ENCODE peak calls at places on chromosomes 4 and X, in ten cellular contexts. One of them, this sample, is unnamed.

GRCh38 chr4:184293552-184293951 is 75.9 kb upstream of the ENPP6 start:
- DNase-seq in breast epithelium: no peak
- DNase-seq in dorsolateral prefrontal cortex: no peak
- DNase-seq in AG04450: no peak
- DNase-seq in right atrium auricular region: peak
- DNase-seq in sigmoid colon: no peak
- DNase-seq in lower lobe of right lung: no peak
- DNase-seq in tibial artery: no peak
- DNase-seq in suprapubic skin: no peak
- DNase-seq in cardiac muscle cell: peak
- DNase-seq in this sample: no peak

GRCh38 chr4:53777244-53777984 is 186.1 kb upstream of the LNX1 start:
- DNase-seq in right atrium auricular region: no peak
- DNase-seq in AG04450: peak
- DNase-seq in suprapubic skin: no peak
- DNase-seq in tibial artery: no peak
- DNase-seq in lower lobe of right lung: no peak
- DNase-seq in dorsolateral prefrontal cortex: no peak
- DNase-seq in breast epithelium: no peak
- DNase-seq in cardiac muscle cell: peak
- DNase-seq in sigmoid colon: no peak
- DNase-seq in this sample: no peak

GRCh38 chr4:149638073-149638472 is 177.6 kb downstream of the IQCM start:
- DNase-seq in AG04450: no peak
- DNase-seq in cardiac muscle cell: no peak
- DNase-seq in suprapubic skin: no peak
- DNase-seq in breast epithelium: no peak
- DNase-seq in tibial artery: no peak
- DNase-seq in right atrium auricular region: no peak
- DNase-seq in lower lobe of right lung: no peak
- DNase-seq in sigmoid colon: no peak
- DNase-seq in dorsolateral prefrontal cortex: no peak
- DNase-seq in this sample: no peak

GRCh38 chr4:71156616-71157015 is 163.2 kb downstream of the DCK start:
- DNase-seq in tibial artery: no peak
- DNase-seq in suprapubic skin: no peak
- DNase-seq in AG04450: no peak
- DNase-seq in dorsolateral prefrontal cortex: no peak
- DNase-seq in sigmoid colon: no peak
- DNase-seq in cardiac muscle cell: peak
- DNase-seq in lower lobe of right lung: no peak
- DNase-seq in breast epithelium: no peak
- DNase-seq in right atrium auricular region: no peak
- DNase-seq in this sample: no peak

GRCh38 chrX:6149231-6149870 is 79.3 kb downstream of the NLGN4X start:
- DNase-seq in tibial artery: no peak
- DNase-seq in sigmoid colon: no peak
- DNase-seq in lower lobe of right lung: no peak
- DNase-seq in AG04450: no peak
- DNase-seq in right atrium auricular region: no peak
- DNase-seq in breast epithelium: no peak
- DNase-seq in cardiac muscle cell: no peak
- DNase-seq in dorsolateral prefrontal cortex: no peak
- DNase-seq in suprapubic skin: no peak
- DNase-seq in this sample: no peak

GRCh38 chr4:7868430-7868775 is 71.3 kb downstream of the AFAP1 start:
- DNase-seq in breast epithelium: no peak
- DNase-seq in AG04450: no peak
- DNase-seq in suprapubic skin: no peak
- DNase-seq in right atrium auricular region: no peak
- DNase-seq in cardiac muscle cell: no peak
- DNase-seq in tibial artery: no peak
- DNase-seq in lower lobe of right lung: no peak
- DNase-seq in dorsolateral prefrontal cortex: no peak
- DNase-seq in sigmoid colon: peak
- DNase-seq in this sample: no peak

GRCh38 chrX:138929905-138930304 is 218.4 kb upstream of the FGF13 start:
- DNase-seq in breast epithelium: no peak
- DNase-seq in tibial artery: no peak
- DNase-seq in cardiac muscle cell: no peak
- DNase-seq in lower lobe of right lung: no peak
- DNase-seq in sigmoid colon: no peak
- DNase-seq in dorsolateral prefrontal cortex: no peak
- DNase-seq in AG04450: no peak
- DNase-seq in right atrium auricular region: no peak
- DNase-seq in suprapubic skin: no peak
- DNase-seq in this sample: no peak

GRCh38 chrX:46587158-46587557 is 13.6 kb downstream of the CHST7 start:
- DNase-seq in cardiac muscle cell: peak
- DNase-seq in lower lobe of right lung: no peak
- DNase-seq in breast epithelium: no peak
- DNase-seq in tibial artery: no peak
- DNase-seq in suprapubic skin: no peak
- DNase-seq in dorsolateral prefrontal cortex: no peak
- DNase-seq in AG04450: no peak
- DNase-seq in right atrium auricular region: no peak
- DNase-seq in sigmoid colon: no peak
- DNase-seq in this sample: no peak

GRCh38 chrX:119784747-119785446 is 6.5 kb downstream of the RPL39 start:
- DNase-seq in lower lobe of right lung: no peak
- DNase-seq in AG04450: no peak
- DNase-seq in cardiac muscle cell: peak
- DNase-seq in dorsolateral prefrontal cortex: no peak
- DNase-seq in right atrium auricular region: no peak
- DNase-seq in breast epithelium: no peak
- DNase-seq in suprapubic skin: no peak
- DNase-seq in sigmoid colon: no peak
- DNase-seq in tibial artery: no peak
- DNase-seq in this sample: no peak

GRCh38 chr4:104677122-104677521 is 182.4 kb upstream of the CXXC4 start:
- DNase-seq in lower lobe of right lung: no peak
- DNase-seq in AG04450: no peak
- DNase-seq in cardiac muscle cell: no peak
- DNase-seq in suprapubic skin: no peak
- DNase-seq in breast epithelium: no peak
- DNase-seq in dorsolateral prefrontal cortex: no peak
- DNase-seq in right atrium auricular region: no peak
- DNase-seq in sigmoid colon: no peak
- DNase-seq in tibial artery: no peak
- DNase-seq in this sample: no peak

GRCh38 chr4:118968006-118968405 is 79.4 kb downstream of the SYNPO2 start:
- DNase-seq in AG04450: no peak
- DNase-seq in tibial artery: peak
- DNase-seq in right atrium auricular region: peak
- DNase-seq in dorsolateral prefrontal cortex: no peak
- DNase-seq in cardiac muscle cell: peak
- DNase-seq in breast epithelium: no peak
- DNase-seq in suprapubic skin: no peak
- DNase-seq in lower lobe of right lung: peak
- DNase-seq in sigmoid colon: peak
- DNase-seq in this sample: peak

GRCh38 chr4:7191546-7192251 is 639 bp upstream of the SORCS2 start:
- DNase-seq in cardiac muscle cell: no peak
- DNase-seq in AG04450: no peak
- DNase-seq in lower lobe of right lung: peak
- DNase-seq in sigmoid colon: peak
- DNase-seq in breast epithelium: peak
- DNase-seq in right atrium auricular region: no peak
- DNase-seq in tibial artery: peak
- DNase-seq in suprapubic skin: peak
- DNase-seq in dorsolateral prefrontal cortex: peak
- DNase-seq in this sample: peak

GRCh38 chr4:5500165-5500564 is 208.2 kb downstream of the EVC2 start:
- DNase-seq in breast epithelium: no peak
- DNase-seq in dorsolateral prefrontal cortex: no peak
- DNase-seq in cardiac muscle cell: peak
- DNase-seq in tibial artery: no peak
- DNase-seq in AG04450: no peak
- DNase-seq in right atrium auricular region: no peak
- DNase-seq in suprapubic skin: no peak
- DNase-seq in sigmoid colon: no peak
- DNase-seq in lower lobe of right lung: no peak
- DNase-seq in this sample: no peak

GRCh38 chr4:100288167-100288566 is 97.9 kb upstream of the DDIT4L start:
- DNase-seq in cardiac muscle cell: peak
- DNase-seq in dorsolateral prefrontal cortex: no peak
- DNase-seq in sigmoid colon: no peak
- DNase-seq in breast epithelium: no peak
- DNase-seq in right atrium auricular region: no peak
- DNase-seq in lower lobe of right lung: no peak
- DNase-seq in AG04450: no peak
- DNase-seq in tibial artery: no peak
- DNase-seq in suprapubic skin: no peak
- DNase-seq in this sample: no peak

DNA sequence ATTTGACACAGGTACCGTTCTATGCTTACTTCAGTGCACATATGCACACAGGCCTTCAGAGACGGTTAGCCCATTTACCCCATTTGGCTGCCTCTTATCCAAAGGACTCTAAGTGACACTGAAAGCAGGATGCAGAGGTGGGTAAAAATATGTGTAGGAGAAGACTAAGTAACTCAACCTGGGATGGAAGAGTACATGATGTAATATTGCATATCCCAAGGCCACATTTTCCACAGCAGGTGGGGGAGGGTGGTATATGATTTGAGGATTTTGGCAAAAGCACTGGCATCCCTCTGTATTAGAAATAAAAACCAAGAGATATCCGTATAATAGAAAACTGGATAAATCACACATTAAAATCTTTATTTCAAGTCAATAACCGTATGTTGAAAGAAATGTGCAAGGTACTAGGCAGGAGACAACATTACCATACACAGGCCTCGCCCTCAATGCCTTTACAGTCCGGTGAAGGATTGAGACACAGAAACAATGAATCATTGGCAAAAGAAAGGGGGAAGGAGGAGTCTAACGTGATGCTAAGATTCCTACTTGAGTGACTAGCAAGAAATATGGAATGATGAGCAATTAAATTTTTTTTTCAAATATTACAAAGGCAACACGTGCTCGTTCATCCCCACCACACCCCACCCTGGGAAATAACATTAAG is 161.0 kb upstream of the RASGEF1B start:
- DNase-seq in dorsolateral prefrontal cortex: no peak
- DNase-seq in cardiac muscle cell: peak
- DNase-seq in suprapubic skin: no peak
- DNase-seq in AG04450: no peak
- DNase-seq in right atrium auricular region: no peak
- DNase-seq in breast epithelium: no peak
- DNase-seq in sigmoid colon: no peak
- DNase-seq in tibial artery: no peak
- DNase-seq in lower lobe of right lung: no peak
- DNase-seq in this sample: no peak
- H3K27ac ChIP-seq in dorsolateral prefrontal cortex: no peak
- H3K27ac ChIP-seq in cardiac muscle cell: no peak
- H3K27ac ChIP-seq in suprapubic skin: peak
- H3K27ac ChIP-seq in AG04450: no peak
- H3K27ac ChIP-seq in right atrium auricular region: no peak
- H3K27ac ChIP-seq in breast epithelium: no peak
- H3K27ac ChIP-seq in sigmoid colon: no peak
- H3K27ac ChIP-seq in tibial artery: no peak
- H3K27ac ChIP-seq in lower lobe of right lung: no peak
- H3K27ac ChIP-seq in this sample: no peak

GRCh38 chrX:107541244-107541643 is 87.1 kb upstream of the PRPS1 start:
- DNase-seq in dorsolateral prefrontal cortex: no peak
- DNase-seq in suprapubic skin: no peak
- DNase-seq in right atrium auricular region: no peak
- DNase-seq in tibial artery: no peak
- DNase-seq in breast epithelium: no peak
- DNase-seq in lower lobe of right lung: no peak
- DNase-seq in AG04450: no peak
- DNase-seq in sigmoid colon: no peak
- DNase-seq in cardiac muscle cell: no peak
- DNase-seq in this sample: no peak

GRCh38 chrX:107547621-107548020 is 80.7 kb upstream of the PRPS1 start:
- DNase-seq in suprapubic skin: no peak
- DNase-seq in right atrium auricular region: no peak
- DNase-seq in sigmoid colon: no peak
- DNase-seq in lower lobe of right lung: no peak
- DNase-seq in AG04450: no peak
- DNase-seq in breast epithelium: no peak
- DNase-seq in cardiac muscle cell: no peak
- DNase-seq in dorsolateral prefrontal cortex: no peak
- DNase-seq in tibial artery: no peak
- DNase-seq in this sample: no peak

GRCh38 chrX:107537815-107538214 is 88.4 kb downstream of the FRMPD3 start:
- DNase-seq in lower lobe of right lung: no peak
- DNase-seq in sigmoid colon: no peak
- DNase-seq in AG04450: no peak
- DNase-seq in breast epithelium: no peak
- DNase-seq in right atrium auricular region: no peak
- DNase-seq in cardiac muscle cell: peak
- DNase-seq in tibial artery: no peak
- DNase-seq in dorsolateral prefrontal cortex: no peak
- DNase-seq in suprapubic skin: no peak
- DNase-seq in this sample: no peak

GRCh38 chrX:107542500-107542899 is 85.8 kb upstream of the PRPS1 start:
- DNase-seq in AG04450: no peak
- DNase-seq in right atrium auricular region: no peak
- DNase-seq in tibial artery: no peak
- DNase-seq in suprapubic skin: no peak
- DNase-seq in breast epithelium: no peak
- DNase-seq in dorsolateral prefrontal cortex: no peak
- DNase-seq in lower lobe of right lung: no peak
- DNase-seq in cardiac muscle cell: peak
- DNase-seq in sigmoid colon: no peak
- DNase-seq in this sample: no peak
- TF ChIP-seq CTCF in AG04450: peak
- TF ChIP-seq CTCF in right atrium auricular region: no peak
- TF ChIP-seq CTCF in tibial artery: no peak
- TF ChIP-seq CTCF in suprapubic skin: no peak
- TF ChIP-seq CTCF in breast epithelium: no peak
- TF ChIP-seq CTCF in dorsolateral prefrontal cortex: peak
- TF ChIP-seq CTCF in lower lobe of right lung: no peak
- TF ChIP-seq CTCF in cardiac muscle cell: peak
- TF ChIP-seq CTCF in sigmoid colon: no peak
- TF ChIP-seq CTCF in this sample: no peak

DNA sequence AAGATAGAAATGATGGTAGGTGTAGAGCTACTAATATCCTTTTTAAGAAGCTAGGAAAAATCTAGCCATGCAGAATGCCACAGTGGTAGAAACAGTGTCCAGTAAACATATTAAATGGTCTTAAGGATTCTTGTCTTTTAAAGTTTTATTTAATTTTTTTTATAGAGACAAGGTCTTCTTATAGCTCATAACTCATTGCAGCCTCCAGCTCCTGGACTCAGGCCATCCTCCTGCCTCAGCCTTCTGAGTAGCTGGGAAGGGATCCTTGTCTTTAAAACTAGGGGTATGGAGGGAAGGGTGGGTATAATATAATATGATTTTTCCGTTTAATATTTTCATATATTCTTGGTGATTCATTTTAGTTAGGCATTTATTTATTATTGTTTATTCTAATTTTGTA is 3.8 kb downstream of the TMEM165 start:
- DNase-seq in tibial artery: no peak
- DNase-seq in breast epithelium: no peak
- DNase-seq in dorsolateral prefrontal cortex: no peak
- DNase-seq in suprapubic skin: no peak
- DNase-seq in cardiac muscle cell: no peak
- DNase-seq in lower lobe of right lung: no peak
- DNase-seq in right atrium auricular region: no peak
- DNase-seq in AG04450: no peak
- DNase-seq in sigmoid colon: no peak
- DNase-seq in this sample: no peak
- H3K27ac ChIP-seq in tibial artery: peak
- H3K27ac ChIP-seq in breast epithelium: peak
- H3K27ac ChIP-seq in dorsolateral prefrontal cortex: peak
- H3K27ac ChIP-seq in suprapubic skin: no peak
- H3K27ac ChIP-seq in cardiac muscle cell: no peak
- H3K27ac ChIP-seq in lower lobe of right lung: no peak
- H3K27ac ChIP-seq in right atrium auricular region: no peak
- H3K27ac ChIP-seq in AG04450: no peak
- H3K27ac ChIP-seq in sigmoid colon: peak
- H3K27ac ChIP-seq in this sample: peak

GRCh38 chr4:161952382-161952781 is 211.4 kb downstream of the FSTL5 start:
- DNase-seq in tibial artery: no peak
- DNase-seq in breast epithelium: no peak
- DNase-seq in sigmoid colon: no peak
- DNase-seq in dorsolateral prefrontal cortex: no peak
- DNase-seq in suprapubic skin: no peak
- DNase-seq in lower lobe of right lung: no peak
- DNase-seq in right atrium auricular region: no peak
- DNase-seq in AG04450: no peak
- DNase-seq in cardiac muscle cell: peak
- DNase-seq in this sample: no peak
- TF ChIP-seq CTCF in tibial artery: no peak
- TF ChIP-seq CTCF in breast epithelium: no peak
- TF ChIP-seq CTCF in sigmoid colon: no peak
- TF ChIP-seq CTCF in dorsolateral prefrontal cortex: no peak
- TF ChIP-seq CTCF in suprapubic skin: no peak
- TF ChIP-seq CTCF in lower lobe of right lung: no peak
- TF ChIP-seq CTCF in right atrium auricular region: no peak
- TF ChIP-seq CTCF in AG04450: no peak
- TF ChIP-seq CTCF in cardiac muscle cell: no peak
- TF ChIP-seq CTCF in this sample: no peak